ENCODE peak calls at places on chromosomes 4 and X, in eight cellular contexts. J is right lobe of liver, G is lower lobe of right lung, O is left lung, E is tibial nerve, I is foreskin fibroblast, U is upper lobe of right lung, F is fibroblast of lung. K is an unnamed sample.

GRCh38 chr4:74123065-74123728 is 24.2 kb upstream of the CXCL2 start:
- DNase-seq in J (peak; percentile 35), G (no peak), O (no peak), E (no peak), I (peak; percentile 69), U (no peak), F (no peak), K (no peak)

GRCh38 chrX:94400488-94400887 is 726.5 kb downstream of the FAM133A start:
- DNase-seq in J (no peak), G (no peak), O (no peak), E (no peak), I (no peak), U (no peak), F (no peak), K (peak; percentile 25)

GRCh38 chr4:82017680-82018079 is 356.1 kb downstream of the HNRNPD start:
- DNase-seq in J (no peak), G (no peak), O (no peak), E (no peak), I (peak; percentile 1), U (no peak), F (peak; percentile 13), K (no peak)

GRCh38 chrX:154002215-154002719 is 17.4 kb downstream of the IRAK1 start:
- DNase-seq in J (no peak), G (peak; percentile 70), O (peak; percentile 80), E (no peak), I (peak; percentile 73), U (peak; percentile 73), F (peak; percentile 80), K (no peak)

GRCh38 chr4:80058740-80059139 is 14.3 kb downstream of the ANTXR2 start:
- DNase-seq in J (no peak), G (no peak), O (no peak), E (no peak), I (no peak), U (no peak), F (no peak), K (no peak)

GRCh38 chr4:7004331-7004730 is 38.8 kb upstream of the TADA2B start:
- DNase-seq in J (no peak), G (no peak), O (no peak), E (no peak), I (peak; percentile 51), U (no peak), F (peak; percentile 73), K (no peak)

GRCh38 chr4:83905952-83906351 is 370.0 kb downstream of the GPAT3 start:
- DNase-seq in J (no peak), G (no peak), O (no peak), E (no peak), I (no peak), U (no peak), F (no peak), K (no peak)

GRCh38 chrX:1468250-1468772 is 15.6 kb upstream of the ASMTL start:
- DNase-seq in J (no peak), G (no peak), O (no peak), E (no peak), I (peak; percentile 44), U (peak; percentile 49), F (peak; percentile 59), K (peak; percentile 16)

DNA sequence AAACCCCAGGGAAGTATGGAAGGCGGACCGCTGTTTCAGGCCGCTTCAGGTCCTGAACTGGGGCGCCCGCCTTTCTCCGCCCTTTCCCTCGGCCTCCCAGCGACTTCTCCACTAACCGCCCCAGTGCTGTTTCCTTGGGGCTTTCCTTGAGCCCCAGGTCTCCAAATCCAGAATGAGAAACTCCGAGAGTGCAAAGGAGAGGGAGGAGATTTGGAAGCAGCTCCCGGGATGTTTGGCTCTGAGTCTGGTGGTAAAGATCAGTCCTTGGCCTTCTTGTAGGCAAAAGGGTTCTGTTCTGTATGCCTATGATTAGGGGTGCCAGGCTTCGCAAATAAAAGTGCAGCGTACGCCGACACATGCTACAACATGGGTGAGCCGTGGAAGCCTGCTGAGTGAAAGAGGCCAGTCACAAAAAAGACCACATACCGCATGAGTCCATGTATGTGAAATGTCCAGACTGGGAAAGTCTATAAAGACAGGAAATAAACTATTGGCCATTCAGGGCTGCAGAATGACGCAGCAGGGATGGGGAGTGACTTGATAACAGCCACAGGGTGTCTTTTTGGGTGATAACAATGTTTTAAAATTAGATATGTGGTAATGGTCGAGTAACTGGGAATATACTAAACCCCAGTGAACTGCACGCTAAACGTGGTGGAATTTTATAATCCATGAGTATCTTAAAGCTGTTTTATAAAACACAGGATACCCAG is 99.8 kb downstream of the TRAPPC11 start:
- DNase-seq in J (no peak), G (no peak), O (no peak), E (no peak), I (no peak), U (no peak), F (no peak), K (no peak)
- H3K4me3 ChIP-seq in J (no peak overlapping the region), G (no peak overlapping the region), O (no peak overlapping the region), E (no peak overlapping the region), I (no peak overlapping the region), U (no peak overlapping the region), F (no peak overlapping the region), K (no peak overlapping the region)

GRCh38 chr4:101981756-101982155 is 191.2 kb downstream of the BANK1 start:
- DNase-seq in J (no peak), G (no peak), O (no peak), E (no peak), I (no peak), U (no peak), F (peak; percentile 55), K (no peak)
- H3K4me3 ChIP-seq in J (no peak overlapping the region), G (no peak overlapping the region), O (no peak overlapping the region), E (no peak overlapping the region), I (no peak overlapping the region), U (no peak overlapping the region), F (no peak overlapping the region), K (no peak overlapping the region)

GRCh38 chrX:7927259-7928167 is at the start of gene PNPLA4:
- DNase-seq in J (peak; percentile 92), G (peak; percentile 89), O (peak; percentile 93), E (peak; percentile 20), I (peak; percentile 64), U (peak; percentile 93), F (peak; percentile 76), K (peak; percentile 55)
- H3K4me3 ChIP-seq in J (peak within 1 kb of the TSS; percentile 68), G (peak within 1 kb of the TSS; percentile 59), O (peak within 1 kb of the TSS; percentile 57), E (peak within 1 kb of the TSS; percentile 66), I (peak within 1 kb of the TSS; percentile 51), U (peak within 1 kb of the TSS; percentile 57), F (peak within 1 kb of the TSS; percentile 59), K (peak within 1 kb of the TSS; percentile 40)

GRCh38 chrX:129931411-129932136 is 25.6 kb downstream of the UTP14A start:
- DNase-seq in J (peak; percentile 87), G (peak; percentile 95), O (peak; percentile 94), E (peak; percentile 84), I (peak; percentile 91), U (peak; percentile 95), F (peak; percentile 90), K (peak; percentile 97)

GRCh38 chrX:129932137-129932791 is 26.3 kb downstream of the UTP14A start:
- DNase-seq in J (peak; percentile 90), G (peak; percentile 94), O (peak; percentile 96), E (peak; percentile 85), I (peak; percentile 84), U (peak; percentile 96), F (peak; percentile 92), K (peak; percentile 97)

GRCh38 chrX:129934461-129934860 is 28.5 kb downstream of the UTP14A start:
- DNase-seq in J (no peak), G (no peak), O (no peak), E (no peak), I (no peak), U (no peak), F (no peak), K (no peak)

GRCh38 chrX:129933700-129934099 is 27.7 kb downstream of the UTP14A start:
- DNase-seq in J (no peak), G (no peak), O (no peak), E (no peak), I (no peak), U (no peak), F (no peak), K (no peak)

GRCh38 chrX:129932792-129933321 is 26.9 kb downstream of the UTP14A start:
- DNase-seq in J (peak; percentile 41), G (peak; percentile 48), O (peak; percentile 82), E (no peak), I (no peak), U (peak; percentile 70), F (no peak), K (no peak)
- H3K4me3 ChIP-seq in J (peak overlapping the region; percentile 52), G (peak overlapping the region; percentile 48), O (peak overlapping the region; percentile 15), E (peak overlapping the region; percentile 33), I (peak overlapping the region; percentile 38), U (peak overlapping the region; percentile 43), F (no peak overlapping the region), K (peak overlapping the region; percentile 17)

GRCh38 chr4:183906736-183907651 is 1.9 kb downstream of the STOX2 start:
- DNase-seq in J (peak; percentile 28), G (no peak), O (no peak), E (no peak), I (no peak), U (peak; percentile 63), F (no peak), K (no peak)

GRCh38 chr4:183905081-183905592 is at the start of gene STOX2:
- DNase-seq in J (peak; percentile 88), G (peak; percentile 78), O (peak; percentile 90), E (peak; percentile 47), I (no peak), U (peak; percentile 84), F (peak; percentile 50), K (peak; percentile 53)

GRCh38 chr4:183908284-183908683 is 3.2 kb downstream of the STOX2 start:
- DNase-seq in J (no peak), G (no peak), O (no peak), E (no peak), I (no peak), U (no peak), F (no peak), K (no peak)

GRCh38 chr4:183905593-183906485 is 732 bp downstream of the STOX2 start:
- DNase-seq in J (peak; percentile 56), G (peak; percentile 56), O (peak; percentile 80), E (peak; percentile 15), I (no peak), U (peak; percentile 67), F (peak; percentile 45), K (no peak)

DNA sequence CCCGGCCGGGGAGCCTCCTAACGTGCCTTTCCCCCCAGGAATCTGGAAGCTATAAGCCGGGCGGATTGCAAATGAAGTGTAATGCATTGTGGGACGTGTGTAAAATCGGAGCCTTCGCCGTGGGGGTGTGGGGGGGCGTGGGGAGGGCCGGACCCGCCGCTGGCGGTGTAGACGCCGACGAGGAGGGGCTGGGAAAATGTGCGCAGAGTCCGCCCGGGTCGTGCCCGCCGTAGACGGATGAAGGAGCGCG is 1.3 kb downstream of the STOX2 start:
- DNase-seq in J (no peak), G (no peak), O (no peak), E (no peak), I (no peak), U (no peak), F (no peak), K (no peak)
- H3K4me3 ChIP-seq in J (peak overlapping the region; percentile 78), G (peak overlapping the region; percentile 68), O (peak overlapping the region; percentile 58), E (peak overlapping the region; percentile 63), I (no peak overlapping the region), U (peak overlapping the region; percentile 68), F (no peak overlapping the region), K (no peak overlapping the region)

K was measured in lower leg skin.